ENCODE peak calls at places on chromosomes 3 and 15, in six cellular contexts. Y is activated CD8-positive, alpha-beta memory T cell treated with anti-CD3 and anti-CD28 coated beads for 24 hours; D is putamen; T is CD4-positive, alpha-beta T cell; H is stimulated activated CD4-positive, alpha-beta T cell treated with anti-CD3 and anti-CD28 coated beads, TNF-alpha, amount 100 ng/mL, for 48 hours; B is Daoy. N is an unnamed sample.

GRCh38 chr3:127140501-127141460 is 52.1 kb upstream of the PRR23E start:
- DNase-seq in Y (no peak), D (no peak), T (no peak), H (no peak), B (no peak), N (no peak)

GRCh38 chr3:171095063-171095462 is 68.5 kb upstream of the SLC2A2 start:
- DNase-seq in Y (no peak), D (no peak), T (no peak), H (no peak), B (no peak), N (peak; percentile 22)

GRCh38 chr3:154888386-154888785 is 191.7 kb upstream of the MME start:
- DNase-seq in Y (no peak), D (no peak), T (no peak), H (no peak), B (no peak), N (no peak)

GRCh38 chr3:25441234-25441856 is 13.3 kb downstream of the RARB start:
- DNase-seq in Y (no peak), D (no peak), T (no peak), H (peak; percentile 2), B (no peak), N (peak; percentile 8)

GRCh38 chr15:60760646-60761504 is 281.9 kb upstream of the ICE2 start:
- DNase-seq in Y (no peak), D (no peak), T (no peak), H (no peak), B (peak; percentile 69), N (no peak)

GRCh38 chr3:10667269-10667668 is 148.8 kb upstream of the SLC6A11 start:
- DNase-seq in Y (no peak), D (no peak), T (no peak), H (no peak), B (peak; percentile 44), N (no peak)

GRCh38 chr3:183513046-183513706 is 42.3 kb downstream of the KLHL6 start:
- DNase-seq in Y (no peak), D (no peak), T (peak; percentile 43), H (no peak), B (no peak), N (no peak)

GRCh38 chr3:126450744-126451143 is 24.9 kb downstream of the ZXDC start:
- DNase-seq in Y (no peak), D (no peak), T (no peak), H (no peak), B (no peak), N (no peak)

GRCh38 chr3:194967126-194968117 is 281.7 kb downstream of the FAM43A start:
- DNase-seq in Y (peak; percentile 35), D (no peak), T (no peak), H (no peak), B (no peak), N (no peak)

GRCh38 chr15:60797444-60798040 is 318.6 kb upstream of the ICE2 start:
- DNase-seq in Y (no peak), D (no peak), T (no peak), H (no peak), B (no peak), N (no peak)

GRCh38 chr3:54572197-54572895 is 355.5 kb downstream of the LRTM1 start:
- DNase-seq in Y (no peak), D (no peak), T (no peak), H (no peak), B (no peak), N (no peak)

GRCh38 chr3:120420855-120421570 is 29.8 kb downstream of the FSTL1 start:
- DNase-seq in Y (no peak), D (no peak), T (no peak), H (no peak), B (no peak), N (no peak)

GRCh38 chr3:105353485-105354161 is 13.1 kb upstream of the ALCAM start:
- DNase-seq in Y (no peak), D (peak; percentile 45), T (no peak), H (no peak), B (peak; percentile 43), N (peak; percentile 54)

GRCh38 chr3:134477938-134478337 is 7.8 kb downstream of the ANAPC13 start:
- DNase-seq in Y (no peak), D (no peak), T (no peak), H (no peak), B (no peak), N (no peak)

GRCh38 chr3:101065962-101066361 is 72.7 kb upstream of the ABI3BP start:
- DNase-seq in Y (no peak), D (no peak), T (no peak), H (no peak), B (peak; percentile 73), N (no peak)

GRCh38 chr15:72923304-72923703 is 129.0 kb upstream of the NEO1 start:
- DNase-seq in Y (no peak), D (no peak), T (no peak), H (no peak), B (peak; percentile 21), N (peak; percentile 49)

GRCh38 chr3:2452249-2452648 is 353.6 kb downstream of the CNTN4 start:
- DNase-seq in Y (no peak), D (no peak), T (no peak), H (no peak), B (no peak), N (no peak)

GRCh38 chr15:72155635-72156616 is 37.7 kb downstream of the SENP8 start:
- DNase-seq in Y (peak; percentile 93), D (peak; percentile 83), T (peak; percentile 85), H (peak; percentile 58), B (peak; percentile 81), N (peak; percentile 87)

GRCh38 chr3:169948559-169949371 is 17.8 kb upstream of the SEC62 start:
- DNase-seq in Y (no peak), D (no peak), T (no peak), H (no peak), B (no peak), N (no peak)

GRCh38 chr3:184058029-184058428 is 5.2 kb downstream of the HTR3C start:
- DNase-seq in Y (no peak), D (no peak), T (no peak), H (no peak), B (peak; percentile 42), N (no peak)

GRCh38 chr3:178593786-178594185 is 57.5 kb downstream of the KCNMB2 start:
- DNase-seq in Y (no peak), D (no peak), T (no peak), H (no peak), B (no peak), N (no peak)

GRCh38 chr3:172181936-172182708 is 142.7 kb downstream of the FNDC3B start:
- DNase-seq in Y (no peak), D (no peak), T (no peak), H (no peak), B (peak; percentile 69), N (no peak)

GRCh38 chr3:191296041-191296541 is 33.1 kb upstream of the CCDC50 start:
- DNase-seq in Y (no peak), D (no peak), T (no peak), H (no peak), B (no peak), N (no peak)

GRCh38 chr3:6965881-6966280 is 105.0 kb downstream of the GRM7 start:
- DNase-seq in Y (no peak), D (no peak), T (no peak), H (no peak), B (no peak), N (no peak)

GRCh38 chr3:136984837-136985236 is 27.1 kb downstream of the IL20RB start:
- DNase-seq in Y (no peak), D (no peak), T (no peak), H (no peak), B (peak; percentile 34), N (no peak)

GRCh38 chr3:177905173-177905894 is 630.9 kb upstream of the KCNMB2 start:
- DNase-seq in Y (no peak), D (no peak), T (no peak), H (no peak), B (peak; percentile 49), N (no peak)

GRCh38 chr3:140247775-140248174 is 312.8 kb downstream of the CLSTN2 start:
- DNase-seq in Y (no peak), D (no peak), T (no peak), H (no peak), B (peak; percentile 30), N (no peak)

GRCh38 chr3:58591496-58592133 is 14.4 kb upstream of the FAM107A start:
- DNase-seq in Y (no peak), D (no peak), T (no peak), H (no peak), B (no peak), N (no peak)

GRCh38 chr15:67803996-67804843 is 21.1 kb upstream of the SKOR1 start:
- DNase-seq in Y (no peak), D (no peak), T (no peak), H (no peak), B (no peak), N (peak; percentile 43)

GRCh38 chr3:71511037-71511436 is 72.5 kb downstream of the FOXP1 start:
- DNase-seq in Y (no peak), D (no peak), T (no peak), H (no peak), B (peak; percentile 94), N (no peak)

GRCh38 chr3:106130384-106131084 is 261.7 kb upstream of the CBLB start:
- DNase-seq in Y (no peak), D (peak; percentile 53), T (no peak), H (no peak), B (peak; percentile 52), N (no peak)

GRCh38 chr3:46845397-46845859 is 17.8 kb downstream of the MYL3 start:
- DNase-seq in Y (no peak), D (peak; percentile 39), T (no peak), H (no peak), B (peak; percentile 73), N (peak; percentile 53)

GRCh38 chr3:31039145-31039544 is 144.7 kb upstream of the GADL1 start:
- DNase-seq in Y (no peak), D (no peak), T (no peak), H (no peak), B (no peak), N (no peak)

GRCh38 chr3:171282041-171282440 is 178.2 kb downstream of the TNIK start:
- DNase-seq in Y (no peak), D (no peak), T (no peak), H (no peak), B (no peak), N (no peak)

GRCh38 chr3:147921044-147921443 is 511.9 kb downstream of the ZIC1 start:
- DNase-seq in Y (no peak), D (no peak), T (no peak), H (no peak), B (no peak), N (no peak)

GRCh38 chr15:96171271-96171739 is 159.2 kb upstream of the NR2F2 start:
- DNase-seq in Y (no peak), D (no peak), T (no peak), H (no peak), B (no peak), N (peak; percentile 26)

GRCh38 chr15:77630956-77631789 is 1.5 kb downstream of the LINGO1 start:
- DNase-seq in Y (no peak), D (peak; percentile 76), T (no peak), H (no peak), B (peak; percentile 19), N (peak; percentile 77)

GRCh38 chr3:159782724-159783421 is 205.8 kb upstream of the IL12A start:
- DNase-seq in Y (no peak), D (no peak), T (no peak), H (no peak), B (no peak), N (no peak)

GRCh38 chr3:17580901-17581300 is 161.5 kb downstream of the TBC1D5 start:
- DNase-seq in Y (no peak), D (no peak), T (no peak), H (no peak), B (no peak), N (no peak)

GRCh38 chr3:30646181-30646876 is 39.9 kb downstream of the TGFBR2 start:
- DNase-seq in Y (no peak), D (peak; percentile 34), T (no peak), H (no peak), B (no peak), N (no peak)

N was measured in neural progenitor cell.